ENCODE peak calls at places on chromosomes 6 and 20, in four cellular contexts. T is heart right ventricle, K is HCT116, P is psoas muscle. L is an unnamed sample.

GRCh38 chr6:103231185-103231584 is 1628.5 kb downstream of the HACE1 start:
- DNase-seq in T (no peak), K (no peak), P (no peak), L (no peak)

GRCh38 chr6:63305278-63305677 is 14.5 kb downstream of the LGSN start:
- DNase-seq in T (no peak), K (no peak), P (no peak), L (no peak)

GRCh38 chr6:169854083-169854725 is 102.8 kb downstream of the ERMARD start:
- DNase-seq in T (no peak), K (no peak), P (no peak), L (no peak)

GRCh38 chr6:23633986-23634385 is 492.0 kb upstream of the NRSN1 start:
- DNase-seq in T (no peak), K (no peak), P (no peak), L (peak; percentile 50)

GRCh38 chr20:3473324-3473723 is 2.5 kb downstream of the ATRN start:
- DNase-seq in T (no peak), K (no peak), P (no peak), L (no peak)

GRCh38 chr6:54846243-54846856 is at the start of gene FAM83B:
- DNase-seq in T (no peak), K (peak; percentile 61), P (peak; percentile 57), L (peak; percentile 60)

GRCh38 chr6:110543106-110543505 is 66.7 kb upstream of the SLC22A16 start:
- DNase-seq in T (no peak), K (no peak), P (no peak), L (no peak)

GRCh38 chr6:127188752-127189151 is 70.3 kb downstream of the RSPO3 start:
- DNase-seq in T (no peak), K (no peak), P (no peak), L (no peak)

GRCh38 chr6:73451166-73452106 is 661 bp downstream of the CGAS start:
- DNase-seq in T (peak; percentile 35), K (no peak), P (peak; percentile 59), L (peak; percentile 89)

GRCh38 chr20:18989736-18990474 is 176.3 kb downstream of the SCP2D1 start:
- DNase-seq in T (no peak), K (no peak), P (peak; percentile 58), L (no peak)

GRCh38 chr6:146041282-146041681 is 12.4 kb downstream of the GRM1 start:
- DNase-seq in T (no peak), K (peak; percentile 18), P (no peak), L (no peak)

GRCh38 chr20:35598899-35599775 is 16.5 kb upstream of the SPAG4 start:
- DNase-seq in T (no peak), K (no peak), P (peak; percentile 30), L (no peak)

GRCh38 chr6:163281661-163282060 is 132.9 kb upstream of the QKI start:
- DNase-seq in T (no peak), K (no peak), P (no peak), L (no peak)

GRCh38 chr6:145801021-145801420 is 13.6 kb downstream of the FBXO30 start:
- DNase-seq in T (no peak), K (no peak), P (no peak), L (no peak)

GRCh38 chr6:111972714-111973678 is 80.9 kb upstream of the CCN6 start:
- DNase-seq in T (peak; percentile 27), K (no peak), P (peak; percentile 65), L (peak; percentile 69)

GRCh38 chr6:82735790-82736189 is 329.9 kb downstream of the UBE3D start:
- DNase-seq in T (no peak), K (no peak), P (no peak), L (no peak)

DNA sequence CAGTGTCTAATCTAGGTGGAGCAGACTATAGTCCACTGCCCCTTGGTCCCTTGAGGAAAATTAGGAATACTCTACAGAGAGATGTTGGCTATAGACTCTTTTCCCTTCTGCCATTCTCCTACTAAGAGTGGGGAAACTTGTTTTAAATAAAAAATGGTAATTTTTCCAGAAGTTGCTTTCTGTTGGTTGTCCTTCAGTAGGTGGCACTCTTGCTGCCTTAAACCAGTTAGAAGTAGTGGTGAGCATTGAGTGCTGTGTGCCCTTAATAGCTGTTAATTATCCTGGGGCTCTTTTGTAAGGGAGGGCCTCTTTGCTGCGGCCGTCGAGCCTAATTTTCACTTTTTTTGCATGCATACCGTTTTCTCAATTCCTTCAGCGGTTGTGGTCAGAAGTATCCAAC is 2.8 kb downstream of the CMTR1 start:
- DNase-seq in T (no peak), K (no peak), P (no peak), L (no peak)
- H3K4me1 ChIP-seq in T (no peaks in the 10 kb centered on the region), K (peaks cover 5% of the 10 kb centered on the region), P (peaks cover 3% of the 10 kb centered on the region), L (peaks cover 27% of the 10 kb centered on the region)

GRCh38 chr20:43209831-43210230 is 20.1 kb upstream of the PTPRT start:
- DNase-seq in T (no peak), K (no peak), P (no peak), L (no peak)

GRCh38 chr20:43205699-43206098 is 16.0 kb upstream of the PTPRT start:
- DNase-seq in T (no peak), K (no peak), P (no peak), L (no peak)
- TF ChIP-seq CTCF in T (no peak), K (peak; percentile 32), P (no peak), L (no peak)

GRCh38 chr20:49696594-49696993 is 17.1 kb downstream of the B4GALT5 start:
- DNase-seq in T (no peak), K (no peak), P (no peak), L (no peak)

GRCh38 chr20:49699200-49699992 is 14.3 kb downstream of the B4GALT5 start:
- DNase-seq in T (no peak), K (no peak), P (no peak), L (no peak)

GRCh38 chr20:49695830-49696229 is 17.8 kb downstream of the B4GALT5 start:
- DNase-seq in T (no peak), K (no peak), P (no peak), L (no peak)

GRCh38 chr20:49698477-49698876 is 15.2 kb downstream of the B4GALT5 start:
- DNase-seq in T (no peak), K (no peak), P (no peak), L (no peak)

DNA sequence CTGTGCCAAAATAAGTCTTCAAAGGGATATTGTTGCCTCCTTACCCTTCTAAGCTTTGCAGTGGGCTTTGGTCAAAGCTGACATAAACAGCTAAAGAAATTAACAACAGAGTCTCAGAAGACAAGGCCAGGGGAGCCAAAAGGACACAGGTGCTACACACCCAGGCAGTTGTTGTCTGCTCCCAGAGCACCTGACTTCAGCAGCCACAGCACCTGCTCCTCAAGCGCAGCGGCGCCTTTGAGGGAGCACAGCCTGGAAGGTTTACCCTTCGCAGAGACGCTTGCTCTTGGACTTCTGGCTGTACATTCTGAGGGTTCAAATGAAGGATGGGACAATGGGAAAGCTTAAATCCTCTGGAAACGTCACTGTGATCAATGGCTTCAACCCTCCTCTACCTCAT is 16.6 kb downstream of the B4GALT5 start:
- DNase-seq in T (no peak), K (no peak), P (no peak), L (no peak)
- H3K4me1 ChIP-seq in T (no peaks in the 10 kb centered on the region), K (peaks cover 98% of the 10 kb centered on the region), P (peaks cover 92% of the 10 kb centered on the region), L (peaks cover 17% of the 10 kb centered on the region)

DNA sequence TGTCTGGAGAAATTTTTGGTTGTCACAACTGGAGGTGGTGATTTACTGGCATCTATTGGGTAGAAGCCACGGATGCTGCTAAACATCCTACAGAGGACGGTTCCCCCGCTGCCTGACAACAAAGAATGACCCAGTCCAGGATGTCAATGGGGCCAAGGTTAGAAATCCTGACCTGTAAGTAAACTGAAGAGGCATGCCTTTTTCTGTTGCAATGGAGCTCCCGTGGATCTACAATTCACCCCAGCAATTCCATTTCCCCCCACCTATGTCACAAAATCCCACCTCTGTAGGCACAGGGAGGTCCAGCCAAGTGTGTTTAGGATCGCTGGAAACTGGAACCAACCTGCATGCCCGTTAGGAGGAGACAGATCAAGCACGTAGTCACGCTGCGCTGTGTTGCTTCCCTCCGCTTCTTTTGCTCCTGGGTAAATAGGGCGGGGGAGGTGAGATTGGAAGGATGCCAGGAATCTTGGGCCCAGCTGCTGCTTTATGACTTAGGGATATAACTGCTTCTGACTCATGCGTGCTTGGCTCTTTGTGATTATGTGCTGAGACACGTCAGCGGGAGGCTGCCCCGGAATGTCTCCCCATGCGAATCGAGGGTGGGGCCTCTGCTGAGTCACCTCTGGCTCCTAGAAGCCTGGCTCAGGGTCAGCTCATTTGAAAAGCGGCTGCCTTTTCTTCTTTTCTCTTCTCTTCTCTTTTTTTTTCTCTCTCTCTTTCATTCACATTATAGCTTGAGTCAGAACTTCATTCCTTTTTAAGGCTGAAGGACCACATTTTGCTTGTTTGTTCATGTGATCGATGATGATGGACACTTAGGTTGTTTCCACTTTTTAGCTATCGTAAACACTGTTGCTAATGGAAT is 12.4 kb upstream of the PEDS1 start:
- DNase-seq in T (peak; percentile 98), K (peak; percentile 100), P (peak; percentile 98), L (peak; percentile 97)
- TF ChIP-seq CTCF in T (no peak), K (no peak), P (no peak), L (no peak)

GRCh38 chr6:44157152-44157521 is 1.5 kb upstream of the CAPN11 start:
- DNase-seq in T (no peak), K (no peak), P (no peak), L (no peak)
- H3K4me1 ChIP-seq in T (no peaks in the 10 kb centered on the region), K (no peaks in the 10 kb centered on the region), P (no peaks in the 10 kb centered on the region), L (no peaks in the 10 kb centered on the region)

L was measured in left lung.